ENCODE peak calls at places on chromosome 22, in nine cellular contexts. T is mesendoderm, K is K562, A is kidney, V is mesenchymal stem cell, F is fibroblast of lung, H is IMR-90, D is SK-N-SH, C is GM23248. G is an unnamed sample.

GRCh38 chr22:17931400-17931825 is 92.9 kb downstream of the MICAL3 start:
- DNase-seq in K (no peak), A (no peak), H (no peak), V (no peak), T (no peak), D (peak; percentile 67), F (no peak), C (peak; percentile 57), G (no peak)

GRCh38 chr22:38964306-38964705 is 6.9 kb downstream of the APOBEC3A start:
- DNase-seq in F (no peak), T (no peak), V (no peak), C (no peak), D (no peak), H (no peak), K (no peak), A (peak; percentile 59), G (no peak)

GRCh38 chr22:18121436-18122253 is 11.0 kb downstream of the TUBA8 start:
- DNase-seq in T (peak; percentile 47), C (no peak), V (no peak), D (no peak), H (no peak), F (no peak), K (no peak), A (no peak), G (peak; percentile 63)

GRCh38 chr22:26585104-26585790 is 4.7 kb downstream of the TPST2 start:
- DNase-seq in D (peak; percentile 53), V (peak; percentile 71), F (peak; percentile 84), A (no peak), C (peak; percentile 93), H (peak; percentile 79), T (no peak), K (peak; percentile 68), G (no peak)

GRCh38 chr22:30694638-30695350 is at the start of gene OSBP2:
- DNase-seq in V (no peak), K (no peak), H (no peak), D (peak; percentile 93), A (peak; percentile 84), T (no peak), C (peak; percentile 45), F (no peak), G (peak; percentile 80)

GRCh38 chr22:41856484-41856883 is 23.6 kb downstream of the SREBF2 start:
- DNase-seq in V (no peak), D (no peak), C (no peak), F (no peak), K (no peak), T (no peak), H (no peak), A (no peak), G (no peak)

GRCh38 chr22:37189011-37189466 is 992 bp upstream of the C1QTNF6 start:
- DNase-seq in A (no peak), K (no peak), D (no peak), T (peak; percentile 97), F (peak; percentile 61), H (no peak), C (peak; percentile 39), V (peak; percentile 51), G (peak; percentile 79)

GRCh38 chr22:30333707-30334087 is 7.0 kb upstream of the TBC1D10A start:
- DNase-seq in T (no peak), F (no peak), K (no peak), A (no peak), C (no peak), D (no peak), H (no peak), V (no peak), G (no peak)

GRCh38 chr22:49207008-49207775 is 620.5 kb downstream of the BRD1 start:
- DNase-seq in T (no peak), K (no peak), F (no peak), H (no peak), V (no peak), C (no peak), D (no peak), A (peak; percentile 39), G (peak; percentile 17)

DNA sequence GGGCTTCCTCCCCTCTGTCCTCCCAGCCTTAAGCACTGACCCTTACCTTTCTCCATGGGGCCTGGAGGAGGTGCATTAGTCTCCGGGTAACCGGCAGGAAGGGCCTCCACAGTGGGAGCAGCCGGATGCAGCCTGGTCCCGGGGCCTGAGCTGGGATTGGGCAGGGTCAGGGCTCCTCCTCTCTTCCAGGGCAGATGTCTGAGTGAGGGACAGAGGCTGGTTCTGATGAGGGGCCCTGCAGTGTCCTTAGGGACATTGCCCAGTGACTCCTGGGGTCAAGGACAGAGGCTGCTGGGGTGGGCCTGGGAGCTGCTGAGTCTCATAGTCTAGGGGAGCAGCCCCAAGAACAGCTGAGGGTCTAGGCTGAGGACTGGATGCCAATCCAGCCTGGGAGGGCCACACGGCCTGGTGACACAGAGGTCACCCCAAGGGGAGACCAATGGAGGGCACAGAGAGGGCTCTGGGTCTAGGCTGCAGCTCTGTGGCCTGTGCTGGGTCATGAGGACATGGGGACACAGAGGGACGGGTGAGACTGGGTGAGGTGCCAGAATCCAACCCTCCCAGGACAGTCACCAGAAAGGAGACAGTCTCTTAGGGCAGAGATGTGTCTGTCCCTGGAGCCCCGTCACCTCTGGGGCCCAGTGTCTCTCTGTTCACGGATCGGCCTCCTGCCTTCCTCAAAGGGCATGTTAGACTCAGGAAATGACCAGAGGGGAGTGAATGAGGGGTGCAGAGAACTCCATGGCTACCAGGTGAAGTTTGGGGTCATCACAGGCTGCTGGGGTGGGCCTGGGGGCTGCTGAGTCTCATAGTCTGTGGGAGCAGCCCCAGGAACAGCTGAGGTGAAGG is 6.5 kb downstream of the IGLL5 start:
- DNase-seq in T (no peak), H (no peak), C (no peak), D (no peak), K (no peak), V (no peak), F (no peak), A (no peak), G (peak; percentile 59)
- H3K27ac ChIP-seq in T (no peak overlapping the region), H (no peak overlapping the region), C (no peak overlapping the region), D (no peak overlapping the region), K (no peak overlapping the region), V (no peak overlapping the region), F (no peak overlapping the region), A (no peak overlapping the region), G (no peak overlapping the region)

DNA sequence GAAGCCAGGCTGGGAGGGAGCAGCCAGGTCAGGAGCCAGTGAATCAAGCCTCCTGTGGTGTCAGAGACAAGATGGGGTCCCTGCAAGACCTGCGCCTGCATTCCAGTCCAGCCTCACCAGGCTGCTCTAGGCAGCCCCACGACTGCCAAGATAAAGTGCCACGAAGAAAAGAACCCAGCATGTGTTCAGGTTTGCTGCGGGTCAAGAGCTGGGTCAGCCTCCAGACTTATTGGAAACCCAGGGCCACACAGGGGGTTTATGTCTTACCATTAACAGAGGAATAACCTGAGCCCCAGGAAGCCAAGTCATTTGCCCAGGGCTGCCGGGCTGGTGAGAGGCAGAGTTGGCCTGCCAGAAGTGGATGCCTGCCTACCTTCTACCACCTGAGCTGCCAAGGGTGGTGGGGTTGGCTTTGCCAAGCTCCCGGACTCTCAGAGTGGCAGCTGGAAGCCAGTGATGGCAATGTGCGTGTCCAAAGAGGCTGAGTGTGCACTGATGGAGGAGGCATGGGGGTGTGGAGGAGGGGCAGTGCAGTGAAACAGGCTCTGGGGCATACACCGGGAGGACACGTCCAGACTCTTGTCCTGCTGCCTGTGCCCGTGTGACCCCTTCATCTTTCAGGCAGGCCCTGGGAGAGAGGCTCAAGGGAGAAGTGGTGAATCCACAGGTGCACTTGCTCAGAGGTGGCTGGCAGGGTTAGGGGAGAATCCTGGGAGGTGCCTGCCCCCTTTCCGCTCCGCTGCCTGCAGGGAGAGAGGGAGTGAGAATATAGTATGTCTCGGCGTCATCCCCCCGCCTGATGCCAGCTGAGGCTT is 1.7 kb downstream of the RASD2 start:
- DNase-seq in H (no peak), V (no peak), C (no peak), K (no peak), A (no peak), D (no peak), T (no peak), F (no peak), G (peak; percentile 53)
- H3K4me1 ChIP-seq in H (peaks cover 9% of the 10 kb centered on the region), V (peaks cover 24% of the 10 kb centered on the region), C (no peaks in the 10 kb centered on the region), K (peaks cover 19% of the 10 kb centered on the region), A (peaks cover 5% of the 10 kb centered on the region), D (peaks cover 11% of the 10 kb centered on the region), T (no peaks in the 10 kb centered on the region), F (peaks cover 4% of the 10 kb centered on the region), G (no peaks in the 10 kb centered on the region)

GRCh38 chr22:43133401-43133800 is 9.8 kb downstream of the MCAT start:
- DNase-seq in V (no peak), C (no peak), K (no peak), T (no peak), H (no peak), D (no peak), F (no peak), A (no peak), G (no peak)
- H3K9ac ChIP-seq in V (no peak overlapping the region), C (no peak overlapping the region), K (no peak overlapping the region), T (no peak overlapping the region), H (no peak overlapping the region), D (no peak overlapping the region), F (no peak overlapping the region), A (no peak overlapping the region), G (no peak overlapping the region)

DNA sequence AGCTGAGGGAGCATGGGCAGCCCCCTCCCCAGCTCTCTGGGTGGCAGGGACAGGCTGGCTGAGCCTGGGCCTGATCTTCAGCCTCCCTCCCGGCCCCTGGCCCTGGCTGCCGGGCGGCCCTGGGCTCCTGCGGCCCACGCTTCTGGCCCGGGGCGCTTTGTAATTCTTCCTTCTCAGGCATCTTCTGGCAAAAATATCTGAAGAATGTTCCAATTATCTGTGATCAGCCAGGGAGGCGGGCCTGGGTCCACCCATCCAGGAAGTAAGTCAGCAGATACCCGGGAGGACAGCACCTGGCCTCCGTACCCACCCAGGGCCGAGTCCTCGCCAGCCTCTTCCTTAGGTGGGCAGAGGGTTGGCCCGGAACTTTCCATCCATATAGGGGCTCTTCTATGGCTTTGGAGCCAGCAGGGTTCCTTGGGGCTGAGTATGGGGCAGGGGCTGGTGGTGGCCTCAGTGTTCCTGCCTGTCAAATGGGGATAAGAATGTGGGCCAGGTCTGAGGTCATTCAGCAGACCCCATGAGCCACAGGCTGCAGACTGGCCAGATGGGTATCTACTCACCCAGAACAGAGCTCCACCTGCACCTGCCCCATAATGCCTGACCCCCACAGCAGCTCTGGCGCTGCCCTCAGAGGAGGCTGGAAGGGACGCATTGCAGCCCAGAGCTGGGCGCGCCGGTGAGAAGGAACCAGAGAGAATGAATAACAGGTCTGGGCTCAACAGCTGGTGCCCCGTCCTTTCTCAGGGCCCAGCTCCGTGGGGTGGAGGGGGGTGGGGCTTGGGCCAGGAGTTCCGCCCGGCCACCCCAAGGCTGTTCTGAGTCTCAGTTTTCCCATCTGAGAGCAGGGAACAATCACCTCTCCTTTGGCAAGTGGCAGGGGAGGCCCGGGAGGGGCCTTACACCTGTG is 16.2 kb downstream of the WNT7B start:
- DNase-seq in H (no peak), A (no peak), K (no peak), T (peak; percentile 86), V (no peak), D (no peak), C (no peak), F (peak; percentile 48), G (peak; percentile 74)
- H3K27ac ChIP-seq in H (no peak overlapping the region), A (no peak overlapping the region), K (no peak overlapping the region), T (no peak overlapping the region), V (no peak overlapping the region), D (no peak overlapping the region), C (no peak overlapping the region), F (no peak overlapping the region), G (no peak overlapping the region)